ENCODE peak calls at places on chromosomes 12 and 14, in four cellular contexts. T is uterus, X is left ventricle myocardium inferior, Y is cardiac muscle cell. E is an unnamed sample.

GRCh38 chr14:94411638-94412037 is 23.2 kb upstream of the SERPINA1 start:
- DNase-seq in X (no peak), T (no peak), Y (no peak), E (no peak)

GRCh38 chr14:59454131-59454530 is 11.0 kb downstream of the GPR135 start:
- DNase-seq in X (no peak), T (no peak), Y (no peak), E (no peak)

GRCh38 chr14:67599698-67600561 is at the start of gene PIGH:
- DNase-seq in Y (peak), X (peak), T (peak), E (peak)

GRCh38 chr14:73795974-73796373 is 55.7 kb upstream of the PTGR2 start:
- DNase-seq in X (no peak), Y (no peak), T (no peak), E (no peak)

GRCh38 chr14:101064718-101065117 is 161.2 kb upstream of the RTL1 start:
- DNase-seq in T (no peak), X (no peak), Y (no peak), E (no peak)

GRCh38 chr12:94074970-94075695 is 73.2 kb upstream of the PLXNC1 start:
- DNase-seq in Y (peak), T (peak), X (peak), E (peak)

GRCh38 chr12:42483534-42483857 is 106.0 kb downstream of the PRICKLE1 start:
- DNase-seq in X (peak), Y (peak), T (peak), E (peak)

GRCh38 chr14:30994681-30995620 is 30.5 kb upstream of the AP4S1 start:
- DNase-seq in T (no peak), X (no peak), Y (no peak), E (no peak)

GRCh38 chr12:95838125-95838524 is 20.6 kb upstream of the SNRPF start:
- DNase-seq in Y (no peak), X (no peak), T (no peak), E (no peak)

GRCh38 chr12:21637985-21638891 is 19.4 kb downstream of the LDHB start:
- DNase-seq in Y (no peak), T (no peak), X (no peak), E (no peak)

GRCh38 chr12:120817559-120818330 is 86.4 kb downstream of the SPPL3 start:
- DNase-seq in T (no peak), Y (no peak), X (no peak), E (no peak)

GRCh38 chr12:49843411-49843810 is 505 bp upstream of the BCDIN3D start:
- DNase-seq in Y (no peak), T (no peak), X (no peak), E (no peak)

DNA sequence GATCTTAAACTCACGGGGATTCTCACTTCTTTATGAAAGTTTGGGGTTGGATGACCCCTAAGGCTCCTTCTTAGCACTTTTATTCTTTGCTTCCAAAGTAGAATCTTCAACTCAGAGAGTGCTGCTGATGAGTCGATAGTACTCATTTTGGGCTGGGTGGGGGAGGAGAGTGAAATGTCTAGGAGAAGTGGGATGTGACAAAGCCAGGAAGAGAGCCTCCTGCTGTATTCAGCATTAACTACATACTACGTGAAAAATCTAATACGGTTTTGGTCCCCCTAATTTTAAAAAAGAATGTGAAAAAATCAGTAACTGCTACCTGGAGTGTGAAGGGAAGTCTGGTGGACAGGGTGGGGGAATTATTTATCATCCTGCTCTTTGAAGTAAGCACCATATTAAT is 148.3 kb downstream of the SAMD4A start:
- DNase-seq in T (no peak), X (no peak), Y (no peak), E (no peak)
- TF ChIP-seq CTCF in T (no peak), X (peak), Y (peak), E (no peak)

DNA sequence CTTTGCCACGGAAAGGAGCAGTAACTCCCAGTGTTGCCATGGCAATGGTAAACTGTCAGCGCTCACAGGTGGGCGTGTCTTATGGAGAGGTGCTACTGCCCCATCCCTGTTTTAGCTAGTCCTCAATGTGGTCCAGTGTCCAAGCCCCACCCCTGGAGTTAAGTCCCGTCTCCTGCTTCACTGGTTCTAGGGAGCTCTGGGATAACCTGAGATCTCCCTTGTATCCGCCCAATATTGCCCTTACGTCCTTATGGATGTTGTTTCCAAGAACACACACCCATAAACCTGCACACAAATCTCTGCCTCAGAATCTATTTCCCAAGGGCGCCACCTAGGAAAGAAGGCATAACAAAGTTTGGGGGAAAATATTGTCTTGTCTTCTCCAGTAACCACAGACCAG is 64.2 kb downstream of the SPRING1 start:
- DNase-seq in Y (no peak), T (no peak), X (no peak), E (no peak)
- TF ChIP-seq CTCF in Y (peak), T (no peak), X (no peak), E (peak)

DNA sequence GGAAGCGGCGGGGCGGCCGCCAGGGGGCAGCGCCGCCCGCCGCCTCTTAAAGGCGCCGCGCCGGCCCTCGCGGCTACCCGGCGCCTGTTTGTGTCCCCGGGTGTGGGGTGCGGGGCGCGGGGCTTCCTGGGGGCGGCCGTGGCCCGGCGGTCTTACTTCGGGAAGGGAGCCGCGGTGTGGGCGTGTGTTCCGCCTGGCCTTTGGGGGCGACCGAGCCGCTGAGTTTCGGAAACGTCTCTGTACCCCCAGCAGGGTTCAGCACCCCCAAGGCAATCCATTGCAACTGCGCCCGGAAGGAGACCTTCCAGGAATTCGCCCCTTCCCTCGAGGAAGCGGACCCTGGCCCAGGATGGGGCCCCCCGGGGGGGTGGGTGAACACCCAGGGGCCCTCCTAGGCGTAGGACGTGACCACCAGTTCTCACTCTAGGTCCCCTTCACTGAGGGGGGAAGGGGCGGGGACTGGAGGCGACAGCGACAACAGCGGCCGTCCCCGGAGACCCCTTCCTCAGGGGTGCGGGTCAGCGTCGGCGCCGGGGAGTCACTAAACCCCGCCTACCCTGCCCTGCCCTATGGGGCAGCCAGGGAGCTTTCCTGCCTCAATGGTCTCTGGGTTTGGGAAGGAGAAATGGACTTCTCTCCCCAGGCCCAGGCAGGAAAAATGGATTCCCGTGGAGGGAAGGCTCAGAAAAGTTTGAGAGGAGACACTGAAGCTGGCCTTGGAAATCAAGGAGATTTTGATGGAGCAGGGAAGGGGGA is at the start of gene ITPK1:
- DNase-seq in T (peak), Y (peak), X (peak), E (peak)
- TF ChIP-seq CTCF in T (no peak), Y (peak), X (peak), E (peak)

DNA sequence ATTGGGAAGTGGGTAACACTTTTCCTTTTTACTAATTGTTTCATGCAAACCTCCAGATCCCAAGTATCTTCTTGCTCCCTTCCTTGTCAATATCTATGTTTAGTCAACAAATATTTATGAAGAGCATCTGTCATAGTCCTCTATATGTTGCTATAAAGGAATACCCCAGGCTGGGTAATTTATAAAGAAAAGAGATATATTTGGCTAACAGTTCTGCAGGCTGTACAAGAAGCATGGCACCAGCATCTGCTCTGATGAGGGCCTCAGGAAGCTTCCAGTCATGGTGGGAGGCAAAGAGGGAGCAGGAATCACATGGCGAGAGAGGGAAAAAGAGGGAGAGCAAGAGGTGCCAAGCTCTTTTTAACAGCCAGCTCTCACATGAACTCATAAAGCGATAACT is 4.6 kb downstream of the KIF5A start:
- DNase-seq in X (no peak), Y (no peak), T (no peak), E (no peak)
- TF ChIP-seq CTCF in X (no peak), Y (no peak), T (no peak), E (no peak)

GRCh38 chr12:131087302-131087818 is 133.7 kb downstream of the ADGRD1 start:
- DNase-seq in Y (no peak), X (no peak), T (peak), E (no peak)
- TF ChIP-seq CTCF in Y (no peak), X (no peak), T (no peak), E (no peak)

GRCh38 chr14:24311837-24312615 is 724 bp downstream of the LTB4R start:
- DNase-seq in Y (no peak), X (no peak), T (no peak), E (no peak)
- TF ChIP-seq CTCF in Y (no peak), X (no peak), T (no peak), E (no peak)

GRCh38 chr12:14811486-14811885 is 2.5 kb downstream of the SMCO3 start:
- DNase-seq in Y (no peak), T (no peak), X (no peak), E (no peak)
- TF ChIP-seq CTCF in Y (no peak), T (no peak), X (no peak), E (no peak)

DNA sequence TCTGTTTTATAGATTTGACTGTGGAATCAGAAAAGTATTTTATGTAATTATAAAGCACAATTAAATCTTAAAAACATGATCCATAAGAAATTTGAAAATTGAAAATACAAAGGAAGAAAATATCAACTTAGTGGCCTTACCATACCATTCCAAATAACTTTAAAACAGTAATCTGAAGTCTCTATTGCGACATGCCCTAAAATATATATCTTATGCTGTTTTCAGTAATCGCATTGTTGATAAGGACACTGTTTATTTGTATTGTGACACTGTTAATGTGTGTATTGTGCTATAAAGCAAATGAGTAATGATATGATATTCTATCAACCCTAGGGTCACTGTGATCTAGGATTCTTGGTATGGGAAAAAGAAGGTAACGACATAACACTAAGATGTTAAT is 7.0 kb downstream of the KLHL28 start:
- DNase-seq in T (no peak), X (no peak), Y (no peak), E (no peak)
- TF ChIP-seq CTCF in T (no peak), X (no peak), Y (no peak), E (no peak)

E was measured in GM20000.